ENCODE peak calls at places on chromosomes 16 and 17, in five cellular contexts. One of them, this sample, is unnamed.

GRCh38 chr16:5502467-5502869 is 404.9 kb upstream of the EEF2KMT start:
- DNase-seq in esophagus squamous epithelium: no peak
- DNase-seq in stimulated activated naive CD8-positive, alpha-beta T cell treated with anti-CD3 and anti-CD28 coated beads, Interleukin-15, Interleukin-2, amounts not matched to agents 100 U/mL and 50 U/mL, for 24 hours: peak; percentile 5
- DNase-seq in ascending aorta: no peak
- DNase-seq in GM23248: no peak
- DNase-seq in this sample: no peak

GRCh38 chr17:20896153-20896649 is 146.6 kb downstream of the USP22 start:
- DNase-seq in stimulated activated naive CD8-positive, alpha-beta T cell treated with anti-CD3 and anti-CD28 coated beads, Interleukin-15, Interleukin-2, amounts not matched to agents 100 U/mL and 50 U/mL, for 24 hours: peak; percentile 24
- DNase-seq in ascending aorta: no peak
- DNase-seq in GM23248: peak; percentile 7
- DNase-seq in esophagus squamous epithelium: no peak
- DNase-seq in this sample: no peak

GRCh38 chr17:77721823-77722160 is 236.7 kb upstream of the TNRC6C start:
- DNase-seq in GM23248: no peak
- DNase-seq in ascending aorta: no peak
- DNase-seq in stimulated activated naive CD8-positive, alpha-beta T cell treated with anti-CD3 and anti-CD28 coated beads, Interleukin-15, Interleukin-2, amounts not matched to agents 100 U/mL and 50 U/mL, for 24 hours: no peak
- DNase-seq in esophagus squamous epithelium: no peak
- DNase-seq in this sample: peak; percentile 32

GRCh38 chr17:41785876-41786226 is 660 bp downstream of the JUP start:
- DNase-seq in stimulated activated naive CD8-positive, alpha-beta T cell treated with anti-CD3 and anti-CD28 coated beads, Interleukin-15, Interleukin-2, amounts not matched to agents 100 U/mL and 50 U/mL, for 24 hours: no peak
- DNase-seq in esophagus squamous epithelium: no peak
- DNase-seq in ascending aorta: no peak
- DNase-seq in GM23248: peak; percentile 34
- DNase-seq in this sample: no peak

GRCh38 chr16:67758006-67758405 is 38.9 kb upstream of the GFOD2 start:
- DNase-seq in GM23248: no peak
- DNase-seq in stimulated activated naive CD8-positive, alpha-beta T cell treated with anti-CD3 and anti-CD28 coated beads, Interleukin-15, Interleukin-2, amounts not matched to agents 100 U/mL and 50 U/mL, for 24 hours: no peak
- DNase-seq in esophagus squamous epithelium: no peak
- DNase-seq in ascending aorta: no peak
- DNase-seq in this sample: no peak

GRCh38 chr16:14346278-14347142 is 275.4 kb downstream of the MRTFB start:
- DNase-seq in ascending aorta: no peak
- DNase-seq in esophagus squamous epithelium: no peak
- DNase-seq in GM23248: no peak
- DNase-seq in stimulated activated naive CD8-positive, alpha-beta T cell treated with anti-CD3 and anti-CD28 coated beads, Interleukin-15, Interleukin-2, amounts not matched to agents 100 U/mL and 50 U/mL, for 24 hours: no peak
- DNase-seq in this sample: no peak

GRCh38 chr16:68379472-68380347 is 68.6 kb downstream of the SMPD3 start:
- DNase-seq in stimulated activated naive CD8-positive, alpha-beta T cell treated with anti-CD3 and anti-CD28 coated beads, Interleukin-15, Interleukin-2, amounts not matched to agents 100 U/mL and 50 U/mL, for 24 hours: no peak
- DNase-seq in GM23248: no peak
- DNase-seq in ascending aorta: no peak
- DNase-seq in esophagus squamous epithelium: no peak
- DNase-seq in this sample: no peak

GRCh38 chr17:3959295-3959899 is 4.8 kb downstream of the ATP2A3 start:
- DNase-seq in esophagus squamous epithelium: no peak
- DNase-seq in ascending aorta: no peak
- DNase-seq in stimulated activated naive CD8-positive, alpha-beta T cell treated with anti-CD3 and anti-CD28 coated beads, Interleukin-15, Interleukin-2, amounts not matched to agents 100 U/mL and 50 U/mL, for 24 hours: peak; percentile 22
- DNase-seq in GM23248: peak; percentile 55
- DNase-seq in this sample: no peak

GRCh38 chr16:31700530-31701388 is 172.8 kb upstream of the ZNF267 start:
- DNase-seq in esophagus squamous epithelium: peak; percentile 40
- DNase-seq in GM23248: peak; percentile 36
- DNase-seq in stimulated activated naive CD8-positive, alpha-beta T cell treated with anti-CD3 and anti-CD28 coated beads, Interleukin-15, Interleukin-2, amounts not matched to agents 100 U/mL and 50 U/mL, for 24 hours: peak; percentile 86
- DNase-seq in ascending aorta: peak; percentile 44
- DNase-seq in this sample: peak; percentile 88

GRCh38 chr16:4535627-4536108 is 2.9 kb downstream of the CDIP1 start:
- DNase-seq in esophagus squamous epithelium: no peak
- DNase-seq in ascending aorta: no peak
- DNase-seq in GM23248: no peak
- DNase-seq in stimulated activated naive CD8-positive, alpha-beta T cell treated with anti-CD3 and anti-CD28 coated beads, Interleukin-15, Interleukin-2, amounts not matched to agents 100 U/mL and 50 U/mL, for 24 hours: peak; percentile 55
- DNase-seq in this sample: no peak

GRCh38 chr17:63483655-63484575 is 7.1 kb downstream of the ACE start:
- DNase-seq in esophagus squamous epithelium: no peak
- DNase-seq in GM23248: no peak
- DNase-seq in stimulated activated naive CD8-positive, alpha-beta T cell treated with anti-CD3 and anti-CD28 coated beads, Interleukin-15, Interleukin-2, amounts not matched to agents 100 U/mL and 50 U/mL, for 24 hours: no peak
- DNase-seq in ascending aorta: no peak
- DNase-seq in this sample: no peak

GRCh38 chr17:42675984-42676423 is 790 bp downstream of the PLEKHH3 start:
- DNase-seq in ascending aorta: no peak
- DNase-seq in stimulated activated naive CD8-positive, alpha-beta T cell treated with anti-CD3 and anti-CD28 coated beads, Interleukin-15, Interleukin-2, amounts not matched to agents 100 U/mL and 50 U/mL, for 24 hours: no peak
- DNase-seq in esophagus squamous epithelium: no peak
- DNase-seq in GM23248: peak; percentile 76
- DNase-seq in this sample: no peak

GRCh38 chr17:48545022-48545376 is at the start of gene HOXB2:
- DNase-seq in ascending aorta: no peak
- DNase-seq in esophagus squamous epithelium: no peak
- DNase-seq in GM23248: peak; percentile 82
- DNase-seq in stimulated activated naive CD8-positive, alpha-beta T cell treated with anti-CD3 and anti-CD28 coated beads, Interleukin-15, Interleukin-2, amounts not matched to agents 100 U/mL and 50 U/mL, for 24 hours: no peak
- DNase-seq in this sample: no peak

GRCh38 chr16:46832757-46833464 is 1.9 kb upstream of the C16orf87 start:
- DNase-seq in ascending aorta: no peak
- DNase-seq in stimulated activated naive CD8-positive, alpha-beta T cell treated with anti-CD3 and anti-CD28 coated beads, Interleukin-15, Interleukin-2, amounts not matched to agents 100 U/mL and 50 U/mL, for 24 hours: no peak
- DNase-seq in esophagus squamous epithelium: no peak
- DNase-seq in GM23248: no peak
- DNase-seq in this sample: no peak

GRCh38 chr17:40035162-40035559 is 19.0 kb downstream of the MED24 start:
- DNase-seq in stimulated activated naive CD8-positive, alpha-beta T cell treated with anti-CD3 and anti-CD28 coated beads, Interleukin-15, Interleukin-2, amounts not matched to agents 100 U/mL and 50 U/mL, for 24 hours: no peak
- DNase-seq in ascending aorta: no peak
- DNase-seq in esophagus squamous epithelium: no peak
- DNase-seq in GM23248: peak; percentile 65
- DNase-seq in this sample: no peak

GRCh38 chr17:62017912-62018311 is 47.2 kb downstream of the MED13 start:
- DNase-seq in ascending aorta: no peak
- DNase-seq in GM23248: peak; percentile 28
- DNase-seq in stimulated activated naive CD8-positive, alpha-beta T cell treated with anti-CD3 and anti-CD28 coated beads, Interleukin-15, Interleukin-2, amounts not matched to agents 100 U/mL and 50 U/mL, for 24 hours: no peak
- DNase-seq in esophagus squamous epithelium: no peak
- DNase-seq in this sample: no peak

GRCh38 chr17:62804822-62805221 is 3.3 kb downstream of the MARCHF10 start:
- DNase-seq in stimulated activated naive CD8-positive, alpha-beta T cell treated with anti-CD3 and anti-CD28 coated beads, Interleukin-15, Interleukin-2, amounts not matched to agents 100 U/mL and 50 U/mL, for 24 hours: no peak
- DNase-seq in ascending aorta: no peak
- DNase-seq in GM23248: peak; percentile 80
- DNase-seq in esophagus squamous epithelium: no peak
- DNase-seq in this sample: no peak

GRCh38 chr17:7656958-7657715 is 6.4 kb downstream of the ATP1B2 start:
- DNase-seq in GM23248: no peak
- DNase-seq in ascending aorta: no peak
- DNase-seq in stimulated activated naive CD8-positive, alpha-beta T cell treated with anti-CD3 and anti-CD28 coated beads, Interleukin-15, Interleukin-2, amounts not matched to agents 100 U/mL and 50 U/mL, for 24 hours: no peak
- DNase-seq in esophagus squamous epithelium: no peak
- DNase-seq in this sample: no peak

GRCh38 chr17:32010114-32010513 is 2.9 kb downstream of the LRRC37B start:
- DNase-seq in GM23248: no peak
- DNase-seq in esophagus squamous epithelium: no peak
- DNase-seq in ascending aorta: no peak
- DNase-seq in stimulated activated naive CD8-positive, alpha-beta T cell treated with anti-CD3 and anti-CD28 coated beads, Interleukin-15, Interleukin-2, amounts not matched to agents 100 U/mL and 50 U/mL, for 24 hours: no peak
- DNase-seq in this sample: no peak

GRCh38 chr16:12178251-12178990 is 201.9 kb downstream of the SNX29 start:
- DNase-seq in stimulated activated naive CD8-positive, alpha-beta T cell treated with anti-CD3 and anti-CD28 coated beads, Interleukin-15, Interleukin-2, amounts not matched to agents 100 U/mL and 50 U/mL, for 24 hours: no peak
- DNase-seq in esophagus squamous epithelium: no peak
- DNase-seq in ascending aorta: no peak
- DNase-seq in GM23248: peak; percentile 90
- DNase-seq in this sample: peak; percentile 89

GRCh38 chr17:81401727-81402529 is 6.7 kb downstream of the BAHCC1 start:
- DNase-seq in ascending aorta: no peak
- DNase-seq in esophagus squamous epithelium: no peak
- DNase-seq in stimulated activated naive CD8-positive, alpha-beta T cell treated with anti-CD3 and anti-CD28 coated beads, Interleukin-15, Interleukin-2, amounts not matched to agents 100 U/mL and 50 U/mL, for 24 hours: no peak
- DNase-seq in GM23248: no peak
- DNase-seq in this sample: no peak

GRCh38 chr16:60310836-60311445 is 1576.8 kb upstream of the GOT2 start:
- DNase-seq in GM23248: no peak
- DNase-seq in ascending aorta: no peak
- DNase-seq in stimulated activated naive CD8-positive, alpha-beta T cell treated with anti-CD3 and anti-CD28 coated beads, Interleukin-15, Interleukin-2, amounts not matched to agents 100 U/mL and 50 U/mL, for 24 hours: no peak
- DNase-seq in esophagus squamous epithelium: no peak
- DNase-seq in this sample: no peak

GRCh38 chr16:81621496-81621895 is 157.6 kb upstream of the PLCG2 start:
- DNase-seq in ascending aorta: no peak
- DNase-seq in GM23248: no peak
- DNase-seq in esophagus squamous epithelium: no peak
- DNase-seq in stimulated activated naive CD8-positive, alpha-beta T cell treated with anti-CD3 and anti-CD28 coated beads, Interleukin-15, Interleukin-2, amounts not matched to agents 100 U/mL and 50 U/mL, for 24 hours: no peak
- DNase-seq in this sample: no peak

GRCh38 chr16:50699345-50700159 is 6.1 kb downstream of the NOD2 start:
- DNase-seq in ascending aorta: no peak
- DNase-seq in GM23248: peak; percentile 75
- DNase-seq in esophagus squamous epithelium: no peak
- DNase-seq in stimulated activated naive CD8-positive, alpha-beta T cell treated with anti-CD3 and anti-CD28 coated beads, Interleukin-15, Interleukin-2, amounts not matched to agents 100 U/mL and 50 U/mL, for 24 hours: peak; percentile 69
- DNase-seq in this sample: peak; percentile 84

GRCh38 chr16:75534560-75535205 is 1.2 kb downstream of the CHST5 start:
- DNase-seq in GM23248: no peak
- DNase-seq in stimulated activated naive CD8-positive, alpha-beta T cell treated with anti-CD3 and anti-CD28 coated beads, Interleukin-15, Interleukin-2, amounts not matched to agents 100 U/mL and 50 U/mL, for 24 hours: no peak
- DNase-seq in esophagus squamous epithelium: no peak
- DNase-seq in ascending aorta: no peak
- DNase-seq in this sample: no peak

GRCh38 chr16:85422374-85423185 is 190.5 kb upstream of the GSE1 start:
- DNase-seq in esophagus squamous epithelium: no peak
- DNase-seq in GM23248: no peak
- DNase-seq in stimulated activated naive CD8-positive, alpha-beta T cell treated with anti-CD3 and anti-CD28 coated beads, Interleukin-15, Interleukin-2, amounts not matched to agents 100 U/mL and 50 U/mL, for 24 hours: no peak
- DNase-seq in ascending aorta: no peak
- DNase-seq in this sample: no peak

GRCh38 chr17:39952665-39953470 is 9.9 kb upstream of the GSDMA start:
- DNase-seq in ascending aorta: peak; percentile 93
- DNase-seq in esophagus squamous epithelium: peak; percentile 99
- DNase-seq in GM23248: peak; percentile 96
- DNase-seq in stimulated activated naive CD8-positive, alpha-beta T cell treated with anti-CD3 and anti-CD28 coated beads, Interleukin-15, Interleukin-2, amounts not matched to agents 100 U/mL and 50 U/mL, for 24 hours: peak; percentile 94
- DNase-seq in this sample: peak; percentile 99

GRCh38 chr17:7634384-7634783 is 4.4 kb downstream of the SHBG start:
- DNase-seq in esophagus squamous epithelium: no peak
- DNase-seq in GM23248: peak; percentile 54
- DNase-seq in ascending aorta: no peak
- DNase-seq in stimulated activated naive CD8-positive, alpha-beta T cell treated with anti-CD3 and anti-CD28 coated beads, Interleukin-15, Interleukin-2, amounts not matched to agents 100 U/mL and 50 U/mL, for 24 hours: peak; percentile 46
- DNase-seq in this sample: no peak